ENCODE peak calls at places on chromosomes 6 and 20, in ten cellular contexts. C is stomach; I is thoracic aorta; Y is fibroblast of lung; X is skeletal muscle cell; U is adipocyte; J is right atrium auricular region; M is effector memory CD4-positive, alpha-beta T cell; W is ovary; S is HFF-Myc. E is an unnamed sample.
A peak's percentile ranks its signal among the peaks of the same experiment; 100 is the strongest.

GRCh38 chr6:89840538-89840937 is 10.9 kb downstream of the CASP8AP2 start:
- DNase-seq in C (no peak), I (no peak), Y (peak; percentile 19), X (no peak), U (no peak), J (no peak), M (no peak), W (no peak), S (no peak), E (no peak)

GRCh38 chr6:3610206-3610605 is 141.3 kb downstream of the PXDC1 start:
- DNase-seq in C (no peak), I (no peak), Y (peak; percentile 33), X (no peak), U (no peak), J (no peak), M (no peak), W (no peak), S (peak; percentile 29), E (no peak)

GRCh38 chr20:53599910-53600632 is 6.4 kb upstream of the ZNF217 start:
- DNase-seq in C (peak; percentile 11), I (no peak), Y (no peak), X (no peak), U (no peak), J (peak; percentile 28), M (no peak), W (no peak), S (no peak), E (no peak)

GRCh38 chr6:108727966-108728730 is 120.1 kb upstream of the ARMC2 start:
- DNase-seq in C (no peak), I (no peak), Y (no peak), X (no peak), U (no peak), J (no peak), M (no peak), W (no peak), S (no peak), E (no peak)

GRCh38 chr6:91490672-91491071 is 903.8 kb upstream of the MAP3K7 start:
- DNase-seq in C (no peak), I (no peak), Y (no peak), X (no peak), U (no peak), J (no peak), M (no peak), W (no peak), S (no peak), E (no peak)

GRCh38 chr6:116945809-116946208 is 68.8 kb downstream of the RFX6 start:
- DNase-seq in C (no peak), I (no peak), Y (no peak), X (peak; percentile 1), U (no peak), J (no peak), M (no peak), W (no peak), S (no peak), E (no peak)

GRCh38 chr20:37416202-37417145 is 70.5 kb downstream of the SRC start:
- DNase-seq in C (no peak), I (no peak), Y (no peak), X (no peak), U (no peak), J (no peak), M (no peak), W (no peak), S (no peak), E (no peak)

GRCh38 chr6:135358907-135359459 is 138.6 kb downstream of the AHI1 start:
- DNase-seq in C (no peak), I (no peak), Y (peak; percentile 45), X (peak; percentile 12), U (peak; percentile 31), J (no peak), M (no peak), W (no peak), S (no peak), E (no peak)

GRCh38 chr6:2875840-2876207 is 27.3 kb downstream of the SERPINB9 start:
- DNase-seq in C (no peak), I (no peak), Y (no peak), X (no peak), U (peak; percentile 18), J (no peak), M (no peak), W (peak; percentile 61), S (no peak), E (no peak)

GRCh38 chr6:52454556-52454955 is 34.4 kb downstream of the EFHC1 start:
- DNase-seq in C (no peak), I (no peak), Y (no peak), X (peak; percentile 0), U (peak; percentile 1), J (no peak), M (no peak), W (no peak), S (peak; percentile 4), E (no peak)

GRCh38 chr20:755931-756330 is 12.4 kb downstream of the SLC52A3 start:
- DNase-seq in C (no peak), I (no peak), Y (no peak), X (no peak), U (no peak), J (no peak), M (no peak), W (no peak), S (no peak), E (peak; percentile 57)

DNA sequence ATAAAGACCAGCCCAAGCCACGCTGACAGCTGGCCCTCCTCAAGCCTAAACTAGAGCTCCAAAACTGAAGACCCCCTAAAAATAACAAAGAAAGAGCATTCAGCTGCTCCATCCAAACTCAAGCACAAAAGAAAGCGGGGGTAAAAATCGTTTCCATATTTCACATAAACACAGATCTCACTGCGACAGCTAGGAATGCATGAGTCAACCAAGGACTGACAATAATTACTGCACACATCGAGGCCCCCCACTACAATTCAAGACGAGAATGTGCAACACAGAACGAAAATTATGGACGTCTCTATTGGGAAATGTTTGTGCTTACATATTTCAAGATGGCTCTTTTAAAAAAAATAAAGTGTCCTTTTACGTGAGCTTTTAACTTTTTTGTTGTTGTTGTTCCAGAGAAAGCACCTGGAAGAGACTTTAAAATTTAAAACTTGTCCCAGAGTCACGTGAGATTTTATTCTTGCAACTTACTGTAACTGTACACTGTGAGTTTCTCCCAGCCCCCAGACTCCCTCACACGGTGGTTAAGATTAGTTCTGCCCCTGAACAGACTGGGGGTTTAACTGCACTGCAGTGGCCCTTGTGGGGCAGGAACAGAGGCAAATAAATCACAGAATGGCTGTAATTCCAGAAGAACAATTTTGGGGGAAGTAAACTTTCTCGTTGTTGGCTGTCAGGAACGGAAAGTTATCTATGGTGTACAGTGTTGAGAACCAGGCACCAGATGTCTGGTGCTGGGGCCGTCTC is 30.9 kb downstream of the CNKSR3 start:
- DNase-seq in C (no peak), I (no peak), Y (peak; percentile 62), X (no peak), U (peak; percentile 78), J (no peak), M (no peak), W (no peak), S (peak; percentile 41), E (no peak)
- H3K4me3 ChIP-seq in C (no peak overlapping the region), I (peak overlapping the region; percentile 27), Y (peak overlapping the region; percentile 30), X (peak overlapping the region; percentile 19), U (peak overlapping the region; percentile 71), J (no peak overlapping the region), M (no peak overlapping the region), W (peak overlapping the region; percentile 4), S (peak overlapping the region; percentile 41), E (no peak overlapping the region)

DNA sequence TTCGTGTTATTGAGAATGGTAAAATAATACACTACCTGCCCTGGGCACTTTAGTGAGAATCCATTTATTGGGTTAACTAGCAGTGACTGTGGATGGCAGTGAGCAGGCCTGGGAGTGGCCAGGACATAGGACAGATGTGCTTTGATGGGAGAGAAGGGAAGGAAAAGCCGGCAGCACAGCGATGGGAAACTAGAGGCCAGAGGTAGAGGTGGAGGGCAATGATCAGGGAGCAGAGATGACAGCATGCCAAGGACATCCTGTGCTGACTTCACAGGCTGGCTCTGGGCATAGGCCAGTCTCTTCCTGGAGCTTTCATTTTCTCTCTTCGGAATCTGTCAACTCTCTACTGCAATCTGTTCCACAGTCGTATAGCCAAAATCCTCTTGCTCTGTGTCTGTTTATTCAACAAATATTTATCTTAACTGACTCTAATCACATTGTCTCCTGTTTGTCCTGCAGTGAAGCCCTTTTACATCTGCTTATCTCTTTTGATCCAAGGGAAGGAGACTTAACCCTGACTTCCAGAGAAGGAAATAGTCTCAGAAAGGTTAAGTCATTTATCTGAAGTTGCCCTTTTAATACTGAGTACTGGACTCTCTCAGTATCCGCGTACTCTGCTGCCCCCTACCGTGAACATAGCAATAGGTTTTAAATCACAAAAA is 18.4 kb upstream of the MMP24 start:
- DNase-seq in C (peak; percentile 82), I (peak; percentile 39), Y (peak; percentile 84), X (peak; percentile 18), U (peak; percentile 91), J (peak; percentile 83), M (peak; percentile 54), W (peak; percentile 79), S (peak; percentile 62), E (peak; percentile 84)
- H3K4me3 ChIP-seq in C (no peak overlapping the region), I (peak overlapping the region; percentile 45), Y (peak overlapping the region; percentile 26), X (no peak overlapping the region), U (peak overlapping the region; percentile 67), J (no peak overlapping the region), M (no peak overlapping the region), W (no peak overlapping the region), S (no peak overlapping the region), E (no peak overlapping the region)

DNA sequence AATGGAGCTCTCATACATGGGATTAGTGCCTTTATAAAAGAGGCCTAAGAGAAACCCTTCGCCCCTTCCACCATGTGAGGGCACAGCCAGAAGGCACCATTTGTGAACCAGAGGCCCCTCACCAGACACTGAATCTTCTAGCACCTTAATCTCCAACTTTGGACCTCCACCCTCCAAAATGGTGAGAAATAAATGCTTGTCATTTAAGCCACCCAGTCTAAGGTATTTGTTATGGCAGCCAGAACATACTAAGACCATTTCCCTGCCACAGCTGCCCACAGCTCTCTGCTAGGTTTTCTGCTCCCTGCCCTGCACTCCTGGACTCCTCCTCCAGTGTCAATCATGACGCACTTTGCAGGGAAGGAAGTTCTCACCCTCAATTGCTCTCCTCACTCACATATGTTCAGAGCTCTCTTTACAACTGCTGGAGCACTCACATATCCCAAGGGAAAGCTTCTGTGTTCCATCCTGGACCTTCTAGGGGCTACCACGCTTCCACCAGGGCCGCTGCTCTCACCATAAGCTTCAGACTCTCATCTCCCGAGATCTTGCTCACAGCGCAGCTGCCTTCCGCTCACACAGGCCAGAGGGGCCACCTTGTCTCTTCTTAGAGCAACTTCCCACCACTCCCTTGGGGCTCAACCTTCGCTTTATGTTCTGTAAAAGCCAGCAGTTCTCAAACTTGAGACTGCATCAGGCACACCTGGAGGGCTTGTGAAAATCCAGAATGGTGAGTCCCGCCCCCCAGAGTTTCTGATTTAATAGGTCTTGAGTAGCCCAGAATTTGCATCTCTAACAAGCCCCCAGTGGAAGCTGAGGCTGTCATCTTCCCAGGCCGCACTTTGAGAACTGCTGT is 1.6 kb upstream of the LY86 start:
- DNase-seq in C (no peak), I (no peak), Y (no peak), X (no peak), U (no peak), J (no peak), M (no peak), W (no peak), S (no peak), E (no peak)
- H3K4me3 ChIP-seq in C (no peak overlapping the region), I (no peak overlapping the region), Y (no peak overlapping the region), X (no peak overlapping the region), U (no peak overlapping the region), J (no peak overlapping the region), M (no peak overlapping the region), W (no peak overlapping the region), S (no peak overlapping the region), E (no peak overlapping the region)

DNA sequence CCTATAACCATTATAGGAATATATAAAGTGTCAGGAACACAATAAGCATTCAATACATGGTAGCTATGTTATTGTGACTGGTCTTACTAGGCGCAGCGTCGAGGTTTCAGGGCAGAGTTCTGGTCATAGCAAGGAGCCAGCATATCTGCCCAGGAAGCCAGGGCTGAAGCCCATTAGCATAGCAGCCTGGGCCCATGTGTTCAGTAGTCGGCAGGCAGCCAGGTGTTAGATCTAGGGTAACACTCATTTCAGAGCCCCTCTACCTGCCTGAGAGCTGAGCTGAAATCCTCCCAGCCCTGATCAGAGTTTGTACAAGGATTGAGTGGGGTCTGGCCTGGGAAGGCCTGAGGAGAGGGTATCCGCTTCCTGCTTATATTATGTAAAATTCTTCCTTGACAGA is 32.1 kb downstream of the C20orf173 start:
- DNase-seq in C (no peak), I (no peak), Y (no peak), X (no peak), U (no peak), J (no peak), M (no peak), W (peak; percentile 61), S (no peak), E (no peak)
- H3K4me3 ChIP-seq in C (no peak overlapping the region), I (no peak overlapping the region), Y (no peak overlapping the region), X (no peak overlapping the region), U (no peak overlapping the region), J (no peak overlapping the region), M (no peak overlapping the region), W (no peak overlapping the region), S (no peak overlapping the region), E (no peak overlapping the region)